ENCODE peak calls at places on chromosome 22, in five cellular contexts. U, Q, S, X and A are unnamed samples. For H3K27me3, the result is how much of the 10 kb centered on the place peaks cover.

GRCh38 chr22:27210111-27210739 is 552.8 kb downstream of the MIAT start:
- DNase-seq in S (no peak), U (no peak), Q (no peak), X (no peak), A (no peak)

GRCh38 chr22:46405925-46406324 is 70.4 kb downstream of the TRMU start:
- DNase-seq in Q (no peak), X (no peak), U (no peak), S (no peak), A (no peak)

GRCh38 chr22:18997306-18997924 is 61.3 kb upstream of the PRODH start:
- DNase-seq in S (no peak), Q (no peak), U (no peak), X (no peak), A (no peak)

GRCh38 chr22:45202333-45203149 is 38.2 kb downstream of the KIAA0930 start:
- DNase-seq in Q (no peak), S (no peak), U (no peak), X (no peak), A (peak)

GRCh38 chr22:24189249-24190158 is 8.2 kb downstream of the SUSD2 start:
- DNase-seq in Q (peak), X (peak), S (no peak), U (peak), A (peak)

GRCh38 chr22:36731916-36732315 is 28.4 kb upstream of the CACNG2 start:
- DNase-seq in U (no peak), X (no peak), Q (no peak), S (no peak), A (no peak)

GRCh38 chr22:35986085-35986484 is 42.5 kb downstream of the RBFOX2 start:
- DNase-seq in U (no peak), Q (no peak), X (peak), S (no peak), A (no peak)

GRCh38 chr22:32897400-32897799 is 95.9 kb downstream of the TIMP3 start:
- DNase-seq in X (no peak), U (no peak), Q (no peak), S (no peak), A (no peak)

GRCh38 chr22:36339171-36340065 is 48.3 kb downstream of the MYH9 start:
- DNase-seq in S (no peak), X (no peak), U (no peak), Q (no peak), A (no peak)

GRCh38 chr22:36765131-36765942 is 10.6 kb downstream of the IFT27 start:
- DNase-seq in X (no peak), Q (no peak), S (no peak), U (peak), A (peak)

GRCh38 chr22:37240240-37240940 is 3.7 kb downstream of the RAC2 start:
- DNase-seq in Q (no peak), U (peak), S (no peak), X (no peak), A (peak)

GRCh38 chr22:23113847-23114720 is 27.7 kb downstream of the RSPH14 start:
- DNase-seq in X (no peak), U (no peak), Q (no peak), S (peak), A (no peak)

GRCh38 chr22:23113067-23113846 is 28.5 kb downstream of the RSPH14 start:
- DNase-seq in S (peak), U (no peak), X (no peak), Q (no peak), A (no peak)

GRCh38 chr22:23114721-23115020 is 27.1 kb downstream of the RSPH14 start:
- DNase-seq in S (no peak), Q (no peak), X (no peak), U (no peak), A (no peak)

GRCh38 chr22:23110922-23111527 is 30.8 kb downstream of the RSPH14 start:
- DNase-seq in X (no peak), Q (no peak), U (no peak), S (peak), A (no peak)

DNA sequence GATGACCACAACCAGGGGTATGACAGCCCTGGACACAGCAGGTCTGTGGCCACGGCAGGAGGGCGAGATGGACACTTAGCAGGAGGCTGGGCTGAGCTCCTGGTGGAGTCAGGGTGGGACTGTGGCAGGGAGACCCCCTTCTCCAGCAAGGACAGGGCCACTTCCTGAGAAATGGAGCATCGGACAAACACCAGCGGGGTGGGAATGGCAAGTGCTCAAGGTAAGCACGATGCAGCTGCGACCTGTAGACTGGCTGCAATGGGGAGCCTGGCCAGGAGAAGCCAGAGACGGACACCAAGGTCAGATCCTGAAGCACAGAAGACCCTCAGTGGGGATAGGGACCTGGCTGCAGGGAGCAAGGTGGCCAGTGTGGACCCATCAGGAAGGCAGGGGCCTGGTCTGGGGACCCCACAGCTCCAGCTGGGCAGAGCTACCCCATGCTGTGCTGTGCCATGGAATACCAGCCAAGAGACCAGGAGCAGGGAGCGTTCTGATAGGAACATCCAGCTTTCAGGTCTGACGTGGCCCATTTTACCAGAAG is 29.2 kb downstream of the RSPH14 start:
- DNase-seq in X (no peak), S (peak), U (no peak), Q (no peak), A (no peak)
- H3K4me3 ChIP-seq in X (no peak), S (no peak), U (no peak), Q (no peak), A (no peak)

GRCh38 chr22:49457946-49458707 is 369.5 kb downstream of the BRD1 start:
- DNase-seq in U (no peak), X (no peak), Q (no peak), S (no peak), A (no peak)
- H3K27me3 ChIP-seq in U (under half), X (under half), Q (under half), S (under half), A (under half)

DNA sequence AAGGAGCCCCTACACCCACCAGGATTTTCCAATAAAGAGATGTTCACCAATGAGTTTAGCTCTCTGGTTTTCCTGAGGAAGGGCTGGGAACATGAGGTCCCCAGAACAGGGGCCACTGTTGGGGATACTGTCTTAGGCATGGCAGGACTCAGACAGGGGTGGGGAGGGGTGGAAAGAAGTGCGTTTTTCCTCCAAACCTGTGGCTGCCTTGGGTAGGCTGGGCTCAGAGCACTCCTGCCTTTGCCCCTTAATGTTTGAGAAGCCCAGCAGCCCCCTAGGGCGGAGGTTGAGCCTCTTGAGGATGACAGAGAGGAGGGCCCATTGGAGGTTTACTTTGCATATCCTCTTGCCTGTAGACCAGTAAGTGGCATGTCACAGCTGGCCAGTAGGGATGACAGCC is 10.6 kb downstream of the MTFP1 start:
- DNase-seq in U (no peak), X (no peak), Q (no peak), S (no peak), A (no peak)
- H3K4me3 ChIP-seq in U (no peak), X (no peak), Q (no peak), S (peak), A (no peak)

GRCh38 chr22:39253427-39254070 is 8.8 kb upstream of the PDGFB start:
- DNase-seq in U (peak), X (no peak), S (no peak), Q (peak), A (peak)
- H3K27me3 ChIP-seq in U (under half), X (under half), S (under half), Q (under half), A (under half)

DNA sequence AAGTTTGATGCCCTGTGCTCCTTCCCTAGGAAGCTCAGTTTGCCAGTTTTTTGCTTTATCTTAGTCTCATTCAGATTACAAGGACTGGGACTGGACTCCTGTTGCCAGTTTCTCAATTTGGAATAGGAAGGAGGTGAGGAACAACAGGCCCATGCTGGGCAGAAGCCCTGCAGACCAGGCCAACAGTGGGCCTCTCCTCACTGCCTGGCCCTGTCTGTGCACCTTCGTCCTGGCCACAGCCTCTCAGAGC is 23.7 kb downstream of the MED15 start:
- DNase-seq in X (no peak), S (no peak), Q (no peak), U (no peak), A (no peak)
- H3K4me3 ChIP-seq in X (no peak), S (no peak), Q (no peak), U (no peak), A (no peak)

GRCh38 chr22:21967693-21968271 is 14.8 kb downstream of the TOP3B start:
- DNase-seq in Q (no peak), U (no peak), S (no peak), X (no peak), A (no peak)
- H3K27me3 ChIP-seq in Q (under half), U (under half), S (under half), X (under half), A (under half)